ENCODE peak calls at places on chromosome 18, in five cellular contexts. T is amygdala, U is myocyte, N is EL, C is right atrium auricular region. O is an unnamed sample.

GRCh38 chr18:32299489-32299888 is 109.7 kb downstream of the MEP1B start:
- DNase-seq in C (no peak), T (no peak), N (no peak), U (no peak), O (no peak)

GRCh38 chr18:79365701-79366100 is 30.0 kb upstream of the NFATC1 start:
- DNase-seq in U (no peak), C (no peak), N (no peak), T (no peak), O (no peak)

GRCh38 chr18:42045346-42045745 is 90.3 kb downstream of the PIK3C3 start:
- DNase-seq in T (no peak), N (peak), U (no peak), C (no peak), O (no peak)

GRCh38 chr18:31973929-31974546 is 31.1 kb upstream of the TRAPPC8 start:
- DNase-seq in T (no peak), N (no peak), U (no peak), C (no peak), O (no peak)

GRCh38 chr18:65968605-65969004 is 217.8 kb downstream of the CDH7 start:
- DNase-seq in T (no peak), U (no peak), C (no peak), N (no peak), O (no peak)

GRCh38 chr18:36389811-36390581 is 92.5 kb downstream of the FHOD3 start:
- DNase-seq in N (no peak), T (no peak), C (no peak), U (peak), O (no peak)

GRCh38 chr18:63162271-63163014 is 157.1 kb downstream of the BCL2 start:
- DNase-seq in N (peak), T (no peak), C (no peak), U (no peak), O (no peak)

GRCh38 chr18:28040720-28041119 is 136.2 kb downstream of the CDH2 start:
- DNase-seq in C (no peak), T (no peak), U (no peak), N (no peak), O (no peak)

GRCh38 chr18:39313992-39314391 is 1748.4 kb upstream of the CELF4 start:
- DNase-seq in C (no peak), T (no peak), U (no peak), N (no peak), O (no peak)

GRCh38 chr18:74506405-74507119 is 10.4 kb downstream of the CNDP2 start:
- DNase-seq in T (no peak), N (no peak), U (no peak), C (no peak), O (no peak)

GRCh38 chr18:47754311-47755101 is 176.0 kb downstream of the SMAD2 start:
- DNase-seq in N (peak), C (peak), U (no peak), T (no peak), O (no peak)

GRCh38 chr18:46607926-46608325 is 49.1 kb downstream of the LOXHD1 start:
- DNase-seq in T (no peak), N (no peak), U (no peak), C (no peak), O (no peak)

GRCh38 chr18:28073658-28074057 is 103.3 kb downstream of the CDH2 start:
- DNase-seq in U (no peak), C (no peak), N (no peak), T (no peak), O (no peak)

GRCh38 chr18:42392416-42392815 is 437.4 kb downstream of the PIK3C3 start:
- DNase-seq in N (no peak), C (no peak), U (no peak), T (no peak), O (no peak)

GRCh38 chr18:9746958-9747357 is 38.9 kb downstream of the RAB31 start:
- DNase-seq in N (no peak), T (no peak), U (no peak), C (no peak), O (no peak)

GRCh38 chr18:5546660-5547059 is 2.9 kb upstream of the EPB41L3 start:
- DNase-seq in C (no peak), N (no peak), T (no peak), U (no peak), O (no peak)

GRCh38 chr18:21289843-21290242 is 47.8 kb downstream of the GREB1L start:
- DNase-seq in C (no peak), T (no peak), U (no peak), N (no peak), O (no peak)

GRCh38 chr18:57759650-57760049 is 43.5 kb downstream of the ATP8B1 start:
- DNase-seq in C (no peak), T (no peak), N (peak), U (no peak), O (no peak)

GRCh38 chr18:53408271-53408670 is 816.2 kb downstream of the MBD2 start:
- DNase-seq in C (no peak), N (no peak), T (no peak), U (no peak), O (no peak)

GRCh38 chr18:32346667-32347066 is 124.0 kb downstream of the GAREM1 start:
- DNase-seq in N (no peak), T (no peak), U (no peak), C (no peak), O (no peak)

GRCh38 chr18:48697441-48697840 is 158.6 kb downstream of the CTIF start:
- DNase-seq in T (no peak), C (no peak), U (no peak), N (no peak), O (no peak)

GRCh38 chr18:28039078-28039477 is 137.9 kb downstream of the CDH2 start:
- DNase-seq in U (no peak), N (peak), T (no peak), C (no peak), O (no peak)

GRCh38 chr18:61322265-61322873 is 10.9 kb upstream of the CDH20 start:
- DNase-seq in U (peak), T (no peak), C (no peak), N (peak), O (peak)

GRCh38 chr18:42509702-42510424 is 554.8 kb downstream of the PIK3C3 start:
- DNase-seq in N (no peak), U (no peak), C (no peak), T (no peak), O (no peak)

GRCh38 chr18:76482971-76483691 is 11.9 kb downstream of the ZNF516 start:
- DNase-seq in U (peak), T (no peak), N (no peak), C (peak), O (no peak)

GRCh38 chr18:45785015-45785597 is 40.4 kb upstream of the SIGLEC15 start:
- DNase-seq in N (no peak), U (no peak), C (no peak), T (no peak), O (no peak)

GRCh38 chr18:2846638-2847340 is at the start of gene EMILIN2:
- DNase-seq in T (no peak), U (peak), N (peak), C (peak), O (no peak)

GRCh38 chr18:79634593-79634992 is 45.0 kb upstream of the CTDP1 start:
- DNase-seq in T (no peak), C (peak), N (no peak), U (no peak), O (no peak)

GRCh38 chr18:45590060-45590537 is 25.2 kb upstream of the SLC14A2 start:
- DNase-seq in U (peak), T (no peak), C (no peak), N (no peak), O (no peak)

GRCh38 chr18:79466591-79466990 is 70.9 kb downstream of the NFATC1 start:
- DNase-seq in U (no peak), T (no peak), N (no peak), C (no peak), O (no peak)

GRCh38 chr18:8982416-8983183 is 119.9 kb upstream of the NDUFV2 start:
- DNase-seq in C (no peak), U (peak), T (no peak), N (peak), O (no peak)

GRCh38 chr18:59547691-59548182 is 149.5 kb downstream of the CCBE1 start:
- DNase-seq in N (peak), C (no peak), U (peak), T (no peak), O (no peak)

GRCh38 chr18:652131-652530 is 5.3 kb upstream of the TYMS start:
- DNase-seq in U (peak), C (no peak), N (no peak), T (no peak), O (no peak)

GRCh38 chr18:820591-821170 is 8.6 kb upstream of the YES1 start:
- DNase-seq in C (no peak), T (no peak), N (no peak), U (no peak), O (no peak)

GRCh38 chr18:78735131-78736014 is 244.2 kb upstream of the SALL3 start:
- DNase-seq in N (no peak), T (no peak), U (no peak), C (no peak), O (no peak)

GRCh38 chr18:31487251-31488015 is 10.5 kb upstream of the DSG2 start:
- DNase-seq in U (no peak), T (no peak), N (no peak), C (no peak), O (peak)

GRCh38 chr18:36663312-36663711 is 165.5 kb downstream of the TPGS2 start:
- DNase-seq in N (no peak), C (no peak), U (no peak), T (no peak), O (no peak)

O was measured in anterior cingulate cortex.